ENCODE peak calls at places on chromosomes 13 and 19, in seven cellular contexts. I is ovary, R is transverse colon, Z is A549, A is thyroid gland, W is adrenal gland, N is K562. F is an unnamed sample.

GRCh38 chr13:113562866-113563265 is 21.7 kb upstream of the TFDP1 start:
- DNase-seq in W (no peak), A (no peak), Z (no peak), I (no peak), R (no peak), N (peak; percentile 19), F (no peak)

GRCh38 chr13:99376132-99376531 is 68.9 kb upstream of the GPR183 start:
- DNase-seq in R (no peak), I (no peak), A (peak; percentile 79), W (no peak), Z (no peak), N (no peak), F (no peak)

GRCh38 chr13:37868691-37869505 is 674 bp downstream of the TRPC4 start:
- DNase-seq in R (no peak), I (no peak), W (no peak), N (no peak), A (no peak), Z (no peak), F (no peak)

GRCh38 chr13:67048084-67048792 is 181.9 kb downstream of the PCDH9 start:
- DNase-seq in I (no peak), R (no peak), W (no peak), Z (no peak), N (peak; percentile 13), A (no peak), F (no peak)

GRCh38 chr19:42313096-42313839 is at the start of gene TMEM145:
- DNase-seq in Z (peak; percentile 67), A (no peak), R (peak; percentile 41), W (no peak), I (peak; percentile 42), N (peak; percentile 85), F (peak; percentile 68)

GRCh38 chr13:85277753-85278152 is 521.5 kb downstream of the SLITRK6 start:
- DNase-seq in I (no peak), W (no peak), A (no peak), R (no peak), N (no peak), Z (peak; percentile 19), F (no peak)

GRCh38 chr13:39259371-39259770 is 221.1 kb downstream of the NHLRC3 start:
- DNase-seq in Z (no peak), A (no peak), I (no peak), N (no peak), W (no peak), R (no peak), F (no peak)

GRCh38 chr19:47598407-47599349 is 10.3 kb upstream of the BICRA start:
- DNase-seq in W (peak; percentile 39), N (no peak), A (peak; percentile 49), Z (peak; percentile 94), I (peak; percentile 41), R (peak; percentile 59), F (peak; percentile 49)

GRCh38 chr13:60146491-60146890 is 17.2 kb downstream of the DIAPH3 start:
- DNase-seq in W (no peak), N (no peak), I (no peak), Z (no peak), A (no peak), R (no peak), F (no peak)

GRCh38 chr19:10603873-10604459 is 16.9 kb upstream of the AP1M2 start:
- DNase-seq in R (peak; percentile 24), W (no peak), A (no peak), N (no peak), Z (no peak), I (no peak), F (no peak)

GRCh38 chr19:48244289-48244688 is 11.4 kb downstream of the CARD8 start:
- DNase-seq in I (no peak), R (no peak), N (no peak), A (no peak), W (no peak), Z (no peak), F (no peak)

DNA sequence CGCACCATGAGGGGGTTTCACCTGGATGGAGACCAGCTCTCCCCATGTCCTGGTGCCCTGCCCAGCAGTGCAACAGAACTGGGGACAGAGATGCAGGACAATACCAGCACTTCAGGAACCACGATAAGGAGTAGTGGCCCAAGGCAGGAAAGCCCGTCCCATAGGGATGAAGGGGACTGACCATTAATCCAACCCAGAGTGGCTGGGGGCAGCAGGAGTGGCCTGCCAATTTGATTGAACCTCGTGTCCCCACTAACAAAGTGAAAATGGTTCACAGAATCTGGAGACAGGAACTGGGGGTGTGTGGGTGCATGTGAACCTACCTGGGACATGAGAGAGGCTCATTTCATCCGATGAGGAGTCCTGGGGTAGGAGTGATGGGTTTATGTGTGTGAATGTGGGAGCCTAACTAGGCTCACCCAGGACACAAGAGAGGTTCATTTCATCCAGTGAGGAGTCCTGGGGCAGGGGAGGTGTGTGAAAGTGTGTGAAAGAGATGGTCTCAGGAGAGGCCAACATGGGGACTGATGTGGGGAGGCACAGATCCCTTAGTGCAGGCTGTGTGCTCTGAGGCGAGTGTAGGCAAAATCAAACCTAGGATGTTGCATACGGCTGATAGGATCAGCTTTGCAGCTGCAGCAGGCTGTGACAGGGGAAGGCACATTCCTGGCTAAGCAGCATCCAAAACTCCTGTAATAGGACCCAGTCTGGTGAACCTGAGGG is 98.2 kb downstream of the ZNF429 start:
- DNase-seq in R (no peak), Z (no peak), N (no peak), A (no peak), W (no peak), I (no peak), F (no peak)
- H3K4me3 ChIP-seq in R (no peak overlapping the region), Z (no peak overlapping the region), N (no peak overlapping the region), A (no peak overlapping the region), W (no peak overlapping the region), I (no peak overlapping the region), F (no peak overlapping the region)

GRCh38 chr19:57359300-57359699 is 4.1 kb upstream of the TRAPPC2B start:
- DNase-seq in R (no peak), A (no peak), W (no peak), Z (no peak), N (no peak), I (no peak), F (no peak)
- H3K9me3 ChIP-seq in R (peaks cover 18% of the 10 kb centered on the region), A (no peaks in the 10 kb centered on the region), W (no peaks in the 10 kb centered on the region), Z (peaks cover 95% of the 10 kb centered on the region), N (peaks cover 4% of the 10 kb centered on the region), I (peaks cover 46% of the 10 kb centered on the region), F (no peaks in the 10 kb centered on the region)

GRCh38 chr19:3275583-3276340 is 51.3 kb downstream of the CELF5 start:
- DNase-seq in R (peak; percentile 91), W (peak; percentile 65), A (peak; percentile 22), Z (peak; percentile 94), I (peak; percentile 65), N (peak; percentile 100), F (peak; percentile 87)
- TF ChIP-seq POLR2A in R (no peak), W (no peak), A (no peak), Z (no peak), I (no peak), N (peak; percentile 64), F (no peak)

GRCh38 chr19:45643024-45643926 is 4.1 kb upstream of the EML2 start:
- DNase-seq in Z (peak; percentile 91), N (peak; percentile 84), A (peak; percentile 81), W (peak; percentile 88), I (peak; percentile 79), R (peak; percentile 92), F (peak; percentile 92)
- H3K4me3 ChIP-seq in Z (peak overlapping the region; percentile 51), N (peak overlapping the region; percentile 38), A (no peak overlapping the region), W (no peak overlapping the region), I (no peak overlapping the region), R (no peak overlapping the region), F (no peak overlapping the region)

DNA sequence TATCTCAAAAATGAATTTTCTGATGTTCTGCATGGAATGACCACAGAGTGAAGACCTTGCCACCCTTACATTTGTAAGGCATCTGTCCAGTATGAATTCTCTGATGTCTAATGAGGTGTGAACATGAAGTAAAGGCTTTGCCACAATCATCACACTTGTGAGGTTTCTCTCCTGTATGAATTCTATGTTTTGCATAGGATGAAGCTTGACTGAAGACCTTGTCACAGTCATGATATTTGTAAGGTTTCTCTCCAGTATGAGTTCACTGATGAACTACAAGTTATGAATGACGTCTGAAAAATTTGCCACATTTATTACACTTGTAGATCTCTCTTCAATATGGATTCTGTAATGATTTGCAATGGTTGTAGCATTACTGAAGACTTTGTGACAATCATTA is 13.3 kb downstream of the ZNF816 start:
- DNase-seq in A (no peak), W (no peak), I (no peak), N (no peak), R (no peak), Z (no peak), F (no peak)
- H3K9me3 ChIP-seq in A (peaks cover 4% of the 10 kb centered on the region), W (peaks cover 4% of the 10 kb centered on the region), I (peaks cover 45% of the 10 kb centered on the region), N (peaks cover 49% of the 10 kb centered on the region), R (peaks cover 82% of the 10 kb centered on the region), Z (peaks cover 67% of the 10 kb centered on the region), F (no peaks in the 10 kb centered on the region)

DNA sequence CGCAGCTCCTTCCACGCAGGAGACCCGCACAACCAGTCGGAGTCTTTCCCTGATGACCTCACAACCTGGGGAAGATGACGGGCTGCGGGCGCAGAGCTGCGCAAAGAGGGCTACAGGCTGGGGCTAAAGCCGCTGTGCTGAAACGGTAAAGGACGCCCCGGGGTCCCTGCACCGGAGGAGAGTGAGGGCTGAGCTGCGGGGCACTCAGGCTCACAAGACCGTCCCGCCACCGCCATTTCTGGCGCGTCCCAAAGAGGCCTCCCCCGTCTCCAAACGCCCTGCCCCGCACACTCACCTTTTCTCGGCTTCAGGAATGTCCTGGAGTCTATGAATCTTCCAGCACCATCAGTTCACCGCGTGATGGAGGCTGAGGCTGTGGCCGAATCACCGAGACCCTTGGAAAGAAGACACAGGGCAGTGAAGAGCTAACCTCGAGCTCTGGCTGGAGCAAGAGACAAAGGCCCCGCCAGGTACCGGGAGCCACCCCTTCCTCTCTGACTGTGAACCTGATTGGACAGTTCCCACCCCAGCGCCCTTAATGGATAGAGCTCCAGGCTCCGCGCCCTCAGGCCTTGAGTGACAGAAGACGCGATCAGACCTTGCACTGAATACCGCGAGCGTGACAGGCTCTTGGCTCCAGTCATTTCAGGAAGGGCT is 41.8 kb upstream of the ZNF429 start:
- DNase-seq in I (peak; percentile 74), W (peak; percentile 55), Z (no peak), R (peak; percentile 17), A (peak; percentile 73), N (peak; percentile 83), F (peak; percentile 95)
- TF ChIP-seq POLR2A in I (no peak), W (no peak), Z (no peak), R (no peak), A (no peak), N (peak; percentile 70), F (no peak)